ENCODE peak calls at places on chromosome 16, in eight cellular contexts. J is neural progenitor cell; K is OCI-LY7; V is tibial nerve; S is uterus; W is lower lobe of right lung; X is heart right ventricle; E is CD8-positive, alpha-beta memory T cell. M is an unnamed sample. For H3K4me1, the result is how much of the 10 kb centered on the place peaks cover.

GRCh38 chr16:13883266-13883665 is 36.7 kb upstream of the ERCC4 start:
- DNase-seq in J (no peak), K (no peak), V (no peak), S (no peak), W (no peak), X (no peak), E (no peak), M (no peak)

GRCh38 chr16:76235025-76235424 is 42.2 kb upstream of the CNTNAP4 start:
- DNase-seq in J (no peak), K (no peak), V (no peak), S (no peak), W (no peak), X (no peak), E (no peak), M (no peak)

GRCh38 chr16:27446721-27447120 is 44.7 kb downstream of the IL21R start:
- DNase-seq in J (no peak), K (no peak), V (no peak), S (no peak), W (peak), X (no peak), E (peak), M (no peak)

GRCh38 chr16:17829826-17830225 is 359.1 kb upstream of the XYLT1 start:
- DNase-seq in J (no peak), K (no peak), V (no peak), S (no peak), W (no peak), X (no peak), E (no peak), M (no peak)

GRCh38 chr16:69883744-69884143 is 67.4 kb upstream of the CLEC18A start:
- DNase-seq in J (no peak), K (no peak), V (no peak), S (no peak), W (no peak), X (no peak), E (no peak), M (no peak)

GRCh38 chr16:3745751-3746355 is 28.5 kb upstream of the TRAP1 start:
- DNase-seq in J (no peak), K (no peak), V (no peak), S (no peak), W (no peak), X (no peak), E (no peak), M (no peak)

GRCh38 chr16:88688013-88688778 is 1.9 kb upstream of the SNAI3 start:
- DNase-seq in J (peak), K (no peak), V (no peak), S (no peak), W (peak), X (peak), E (no peak), M (no peak)

GRCh38 chr16:86931410-86931941 is 353.1 kb downstream of the FOXL1 start:
- DNase-seq in J (no peak), K (no peak), V (peak), S (peak), W (no peak), X (peak), E (no peak), M (no peak)

GRCh38 chr16:89319883-89320716 is 102.6 kb downstream of the ZNF778 start:
- DNase-seq in J (no peak), K (no peak), V (no peak), S (no peak), W (peak), X (peak), E (no peak), M (peak)

GRCh38 chr16:86565644-86566511 is 751 bp upstream of the FOXC2 start:
- DNase-seq in J (peak), K (no peak), V (no peak), S (no peak), W (no peak), X (no peak), E (no peak), M (no peak)

GRCh38 chr16:19997264-19997663 is 76.4 kb downstream of the GPR139 start:
- DNase-seq in J (no peak), K (no peak), V (no peak), S (no peak), W (no peak), X (no peak), E (no peak), M (no peak)

GRCh38 chr16:31129568-31130335 is 5.8 kb downstream of the PRSS8 start:
- DNase-seq in J (no peak), K (no peak), V (no peak), S (peak), W (peak), X (peak), E (no peak), M (peak)
- H3K27ac ChIP-seq in J (no peak), K (no peak), V (peak), S (peak), W (peak), X (peak), E (peak), M (peak)

GRCh38 chr16:11674001-11674817 is 6.0 kb downstream of the SNN start:
- DNase-seq in J (no peak), K (no peak), V (no peak), S (no peak), W (no peak), X (no peak), E (no peak), M (no peak)

GRCh38 chr16:11671271-11671670 is 3.0 kb downstream of the SNN start:
- DNase-seq in J (no peak), K (no peak), V (no peak), S (no peak), W (no peak), X (no peak), E (no peak), M (no peak)

GRCh38 chr16:11671676-11672075 is 3.4 kb downstream of the SNN start:
- DNase-seq in J (no peak), K (no peak), V (no peak), S (no peak), W (no peak), X (no peak), E (no peak), M (no peak)

GRCh38 chr16:11673091-11674000 is 5.1 kb downstream of the SNN start:
- DNase-seq in J (no peak), K (no peak), V (no peak), S (no peak), W (no peak), X (peak), E (no peak), M (no peak)

GRCh38 chr16:11672206-11673090 is 4.2 kb downstream of the SNN start:
- DNase-seq in J (no peak), K (peak), V (no peak), S (no peak), W (no peak), X (peak), E (no peak), M (no peak)
- H3K4me1 ChIP-seq in J (under half), K (half or more), V (half or more), S (under half), W (half or more), X (half or more), E (under half), M (half or more)

GRCh38 chr16:75061677-75062076 is 54.9 kb downstream of the LDHD start:
- DNase-seq in J (no peak), K (no peak), V (no peak), S (peak), W (no peak), X (no peak), E (no peak), M (no peak)
- H3K27ac ChIP-seq in J (no peak), K (no peak), V (no peak), S (peak), W (peak), X (peak), E (peak), M (peak)

GRCh38 chr16:77674888-77675287 is 47.4 kb upstream of the NUDT7 start:
- DNase-seq in J (no peak), K (no peak), V (no peak), S (no peak), W (no peak), X (no peak), E (no peak), M (no peak)

GRCh38 chr16:77663711-77664110 is 58.6 kb upstream of the NUDT7 start:
- DNase-seq in J (no peak), K (no peak), V (no peak), S (no peak), W (no peak), X (no peak), E (no peak), M (no peak)

DNA sequence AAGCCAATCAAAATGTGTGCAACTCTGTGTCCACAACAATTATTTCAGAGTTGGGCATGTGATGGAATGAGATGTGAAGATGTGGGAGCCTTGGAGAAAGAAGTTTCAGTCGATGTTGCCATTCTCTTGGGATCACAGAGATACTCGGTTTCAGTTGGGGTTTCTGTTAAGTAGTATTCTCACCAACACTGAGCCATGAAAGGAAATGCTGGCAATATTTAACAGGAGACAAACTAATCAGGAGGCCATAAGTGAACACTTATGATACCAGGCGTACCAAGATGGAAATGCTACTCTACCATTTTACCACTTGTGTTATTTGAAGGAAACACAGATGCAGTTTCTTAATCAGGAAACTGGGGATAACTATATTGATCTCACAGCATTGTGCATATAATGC is 53.3 kb upstream of the NUDT7 start:
- DNase-seq in J (no peak), K (no peak), V (no peak), S (no peak), W (no peak), X (no peak), E (no peak), M (no peak)
- H3K4me1 ChIP-seq in J (under half), K (under half), V (under half), S (under half), W (under half), X (under half), E (under half), M (under half)

GRCh38 chr16:229731-230281 is 557 bp upstream of the LUC7L start:
- DNase-seq in J (no peak), K (no peak), V (no peak), S (no peak), W (no peak), X (no peak), E (no peak), M (no peak)
- H3K27ac ChIP-seq in J (no peak), K (no peak), V (peak), S (peak), W (peak), X (peak), E (peak), M (peak)

GRCh38 chr16:55476625-55477533 is 2.1 kb upstream of the MMP2 start:
- DNase-seq in J (no peak), K (no peak), V (no peak), S (no peak), W (no peak), X (peak), E (no peak), M (peak)
- H3K4me1 ChIP-seq in J (under half), K (under half), V (under half), S (under half), W (under half), X (under half), E (under half), M (under half)